ENCODE peak calls at places on chromosomes 13 and 19, in four cellular contexts. M is fibroblast of lung, T is astrocyte of the cerebellum, R is activated B cell treated with CpG ODN at 0.5 μM for 24 hours. C is an unnamed sample.

GRCh38 chr13:50936681-50937080 is 27.1 kb downstream of the RNASEH2B start:
- DNase-seq in M (no peak), T (no peak), R (no peak), C (no peak)

GRCh38 chr13:113947321-113948033 is 26.4 kb downstream of the C13orf46 start:
- DNase-seq in M (no peak), T (no peak), R (no peak), C (peak)

GRCh38 chr13:30872685-30873443 is 33.2 kb upstream of the MEDAG start:
- DNase-seq in M (peak), T (peak), R (no peak), C (peak)

GRCh38 chr13:85303630-85304029 is 495.6 kb downstream of the SLITRK6 start:
- DNase-seq in M (no peak), T (no peak), R (no peak), C (no peak)

GRCh38 chr13:62512194-62513141 is 1096.8 kb upstream of the PCDH20 start:
- DNase-seq in M (peak), T (peak), R (no peak), C (no peak)

GRCh38 chr19:6568010-6568411 is 22.9 kb downstream of the CD70 start:
- DNase-seq in M (no peak), T (no peak), R (no peak), C (no peak)

GRCh38 chr19:40702337-40703012 is 12.0 kb upstream of the NUMBL start:
- DNase-seq in M (peak), T (no peak), R (no peak), C (no peak)

GRCh38 chr13:42396501-42396900 is 124.5 kb downstream of the AKAP11 start:
- DNase-seq in M (no peak), T (no peak), R (no peak), C (no peak)

GRCh38 chr19:33373701-33374405 is at the start of gene CEBPG:
- DNase-seq in M (peak), T (no peak), R (no peak), C (peak)

GRCh38 chr19:41309225-41310030 is 544 bp upstream of the CCDC97 start:
- DNase-seq in M (no peak), T (no peak), R (no peak), C (no peak)

GRCh38 chr13:73275163-73275562 is 216.4 kb downstream of the KLF5 start:
- DNase-seq in M (no peak), T (no peak), R (no peak), C (no peak)

GRCh38 chr19:29524201-29524911 is 1.4 kb upstream of the VSTM2B start:
- DNase-seq in M (no peak), T (no peak), R (no peak), C (no peak)
- TF ChIP-seq CTCF in M (no peak), T (no peak), R (no peak), C (no peak)

GRCh38 chr19:10766681-10767201 is 48.9 kb downstream of the DNM2 start:
- DNase-seq in M (peak), T (no peak), R (no peak), C (peak)
- TF ChIP-seq CTCF in M (no peak), T (no peak), R (no peak), C (no peak)

GRCh38 chr13:106052200-106052767 is 483.2 kb downstream of the EFNB2 start:
- DNase-seq in M (peak), T (no peak), R (no peak), C (no peak)
- TF ChIP-seq CTCF in M (no peak), T (no peak), R (no peak), C (no peak)

DNA sequence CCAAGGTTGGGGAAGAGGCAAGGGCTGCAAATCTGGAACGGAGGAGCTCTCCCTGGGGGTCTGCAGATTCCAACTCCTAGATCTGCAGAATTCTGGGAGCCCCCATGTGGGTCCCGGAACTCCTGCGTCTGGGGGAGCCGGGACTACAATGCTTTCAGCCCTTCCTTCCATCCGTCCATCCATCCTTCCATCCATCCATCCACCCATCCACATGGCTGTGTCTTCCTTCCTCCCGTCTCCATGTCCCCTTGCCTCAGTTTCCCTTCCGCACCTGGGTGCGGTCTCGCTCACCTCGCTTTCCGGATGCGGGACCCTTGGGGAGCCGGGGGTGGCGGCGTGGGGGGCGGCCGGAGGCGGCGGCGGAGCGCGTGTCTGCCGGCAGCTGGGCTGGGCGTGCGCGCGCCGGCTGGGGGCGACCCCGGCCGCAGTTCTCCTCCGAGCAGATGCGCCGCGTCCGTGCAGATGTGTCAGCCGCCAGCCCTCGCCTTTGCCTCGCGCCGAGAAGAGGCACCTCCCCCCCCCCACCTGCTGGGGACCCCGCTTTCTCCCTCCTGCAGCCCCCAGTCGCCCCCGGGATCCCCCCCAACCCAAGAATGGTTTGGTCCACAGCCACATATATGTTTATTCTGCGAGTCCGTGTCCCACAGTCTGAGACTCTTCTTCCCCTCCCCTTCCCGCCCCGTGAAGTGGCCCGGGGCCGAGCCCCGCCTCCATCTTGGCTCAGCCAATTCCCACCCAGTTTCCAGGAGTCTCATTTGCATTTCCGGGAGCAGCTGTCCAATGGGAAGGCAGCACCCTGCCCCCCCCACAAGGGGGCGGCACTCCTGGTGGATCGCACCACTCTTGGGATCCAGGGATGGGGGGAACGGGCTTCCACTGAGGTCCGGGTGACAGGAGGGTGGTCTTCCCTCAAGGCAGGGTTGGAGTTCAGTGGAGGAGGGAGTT is 8.8 kb downstream of the ISOC2 start:
- DNase-seq in M (peak), T (no peak), R (no peak), C (peak)
- TF ChIP-seq CTCF in M (no peak), T (no peak), R (no peak), C (peak)

GRCh38 chr13:21762512-21762911 is 91.6 kb downstream of the FGF9 start:
- DNase-seq in M (no peak), T (no peak), R (no peak), C (no peak)

GRCh38 chr13:21771075-21771474 is 100.2 kb downstream of the FGF9 start:
- DNase-seq in M (no peak), T (no peak), R (no peak), C (no peak)

DNA sequence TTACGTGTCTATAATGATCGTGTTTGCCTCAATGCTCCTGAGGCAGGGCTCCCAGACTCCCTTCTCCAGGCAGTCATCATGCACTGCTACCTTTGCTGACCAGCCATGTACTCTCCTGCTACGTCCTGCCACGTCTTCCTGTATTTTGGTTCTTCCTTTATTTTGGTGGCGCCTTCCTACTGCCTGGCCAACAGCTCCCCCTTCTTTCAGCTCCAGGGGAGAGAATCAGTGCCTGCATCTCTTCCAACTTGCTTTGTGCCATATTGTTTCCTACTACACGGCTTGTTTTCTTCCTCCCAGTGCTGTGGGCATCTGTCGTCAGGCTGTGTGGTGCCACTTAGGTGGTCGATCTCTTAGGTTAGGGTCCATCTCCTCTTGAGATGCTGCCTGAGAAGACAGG is 96.2 kb downstream of the FGF9 start:
- DNase-seq in M (no peak), T (no peak), R (no peak), C (no peak)
- TF ChIP-seq CTCF in M (no peak), T (no peak), R (no peak), C (no peak)

GRCh38 chr13:98485561-98485960 is 91.3 kb downstream of the STK24 start:
- DNase-seq in M (no peak), T (no peak), R (no peak), C (no peak)

GRCh38 chr13:98482476-98483444 is 94.1 kb downstream of the STK24 start:
- DNase-seq in M (peak), T (peak), R (no peak), C (no peak)

GRCh38 chr13:98481511-98481951 is 95.4 kb downstream of the STK24 start:
- DNase-seq in M (no peak), T (no peak), R (no peak), C (no peak)

GRCh38 chr13:98484289-98485219 is 92.4 kb downstream of the STK24 start:
- DNase-seq in M (peak), T (peak), R (no peak), C (peak)

DNA sequence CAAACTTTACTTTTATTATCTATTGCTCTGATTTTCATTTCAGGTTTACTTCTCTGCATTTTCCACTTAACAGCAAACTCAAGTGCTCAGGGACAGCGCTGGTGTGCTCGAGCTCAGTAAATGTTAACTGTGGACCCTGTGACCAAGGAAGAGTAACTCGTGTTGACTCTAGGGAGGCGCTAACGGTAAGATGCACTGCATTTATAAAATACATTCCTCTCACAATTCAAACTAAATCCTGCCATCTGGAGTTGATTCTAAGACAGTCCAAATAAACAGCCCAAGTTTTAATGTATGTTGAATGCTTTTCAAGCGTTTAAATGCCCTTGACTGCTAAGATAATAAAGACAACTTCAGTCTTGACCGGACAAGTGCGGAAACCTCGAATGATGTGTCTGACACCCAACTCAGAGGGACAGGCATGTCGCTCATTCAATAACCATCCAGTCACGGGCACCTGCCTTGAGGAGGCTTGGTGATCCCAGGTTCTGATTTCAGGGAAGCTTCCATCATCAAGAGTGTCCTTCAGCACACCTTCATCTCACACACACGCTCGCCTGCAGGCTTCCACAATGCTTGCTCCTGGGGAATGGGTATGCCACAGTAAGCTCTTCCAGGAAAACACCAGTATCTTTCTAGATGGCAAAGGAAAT is 93.1 kb downstream of the STK24 start:
- DNase-seq in M (peak), T (no peak), R (no peak), C (no peak)
- TF ChIP-seq CTCF in M (no peak), T (no peak), R (no peak), C (no peak)

DNA sequence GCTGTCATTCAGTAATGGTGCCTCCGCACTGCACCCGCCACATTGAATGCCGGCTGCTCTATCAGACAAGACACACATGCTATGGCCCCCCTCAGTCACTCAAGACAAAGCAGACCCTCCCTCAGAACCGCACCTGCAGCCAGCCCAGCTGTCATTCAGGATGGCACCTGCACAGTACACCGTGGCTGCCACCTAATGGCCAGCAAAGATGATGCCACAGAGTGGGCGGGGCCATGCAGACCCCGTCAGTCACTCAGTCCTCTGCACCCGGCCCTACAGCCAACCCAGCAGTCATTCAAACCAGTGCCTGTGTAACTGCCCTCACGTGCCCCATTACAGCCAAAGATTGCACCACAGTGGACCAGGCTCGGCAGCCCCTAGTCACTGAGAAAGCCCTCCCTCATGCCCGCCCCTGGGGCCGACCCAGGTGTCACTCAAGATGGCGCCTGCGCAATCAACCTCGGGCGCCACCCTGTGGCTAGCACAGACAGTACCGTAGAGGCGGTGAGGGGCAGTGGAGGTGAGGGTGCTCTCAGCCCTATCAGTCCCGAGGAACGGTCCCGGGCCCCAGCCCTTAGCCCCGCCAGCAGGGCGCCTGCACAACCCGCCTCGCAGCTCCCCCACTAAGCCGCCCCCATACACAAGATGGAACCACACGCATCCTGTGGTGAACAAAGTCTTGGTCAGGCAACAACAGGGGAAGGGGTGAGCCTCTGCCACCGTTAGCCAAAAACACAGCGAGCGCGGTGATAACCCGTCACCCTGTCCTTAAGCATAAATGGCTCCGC is 2.4 kb downstream of the PEG3 start:
- DNase-seq in M (no peak), T (no peak), R (no peak), C (no peak)
- TF ChIP-seq CTCF in M (no peak), T (peak), R (no peak), C (no peak)

GRCh38 chr13:40995997-40996396 is 23.1 kb downstream of the ELF1 start:
- DNase-seq in M (no peak), T (no peak), R (no peak), C (no peak)

GRCh38 chr13:40992678-40993077 is 26.4 kb downstream of the ELF1 start:
- DNase-seq in M (no peak), T (no peak), R (no peak), C (no peak)

GRCh38 chr13:40994581-40995230 is 24.4 kb downstream of the ELF1 start:
- DNase-seq in M (no peak), T (no peak), R (no peak), C (no peak)

GRCh38 chr13:40993119-40993518 is 26.0 kb downstream of the ELF1 start:
- DNase-seq in M (no peak), T (peak), R (no peak), C (no peak)

GRCh38 chr13:40993987-40994386 is 25.1 kb downstream of the ELF1 start:
- DNase-seq in M (no peak), T (no peak), R (no peak), C (no peak)
- TF ChIP-seq CTCF in M (no peak), T (no peak), R (no peak), C (no peak)